ENCODE peak calls at places on chromosomes 12 and 14, in ten cellular contexts. M is GM23338, H is adrenal gland, G is brain microvascular endothelial cell, T is OCI-LY7, X is tibial artery, I is stomach, V is thyroid gland, D is fibroblast of the aortic adventitia, O is BE2C. Y is an unnamed sample.

GRCh38 chr12:3951380-3952135 is 78.4 kb upstream of the PARP11 start:
- DNase-seq in T (no peak), M (peak), I (no peak), H (no peak), V (no peak), G (no peak), O (no peak), D (no peak), X (no peak), Y (no peak)

GRCh38 chr14:104228716-104229620 is 90.6 kb downstream of the KIF26A start:
- DNase-seq in V (no peak), T (no peak), X (no peak), G (no peak), O (no peak), D (no peak), I (no peak), H (no peak), M (no peak), Y (no peak)

GRCh38 chr12:66117242-66117641 is 13.3 kb downstream of the LLPH start:
- DNase-seq in O (no peak), I (no peak), D (no peak), M (no peak), H (no peak), X (no peak), T (no peak), V (no peak), G (no peak), Y (no peak)

GRCh38 chr12:26345471-26346003 is 150.2 kb downstream of the SSPN start:
- DNase-seq in T (no peak), V (no peak), I (no peak), X (no peak), D (no peak), G (no peak), M (no peak), O (no peak), H (no peak), Y (no peak)

GRCh38 chr12:89346741-89347324 is 5.5 kb downstream of the DUSP6 start:
- DNase-seq in G (peak), D (peak), I (no peak), X (peak), O (no peak), H (peak), M (peak), V (no peak), T (no peak), Y (no peak)

GRCh38 chr14:77041837-77042557 is 13.5 kb upstream of the IRF2BPL start:
- DNase-seq in M (no peak), I (peak), T (no peak), G (peak), X (peak), D (peak), H (peak), V (peak), O (no peak), Y (no peak)

GRCh38 chr12:130944878-130945277 is 8.8 kb upstream of the ADGRD1 start:
- DNase-seq in H (no peak), I (no peak), O (no peak), M (no peak), D (no peak), G (no peak), T (no peak), X (no peak), V (no peak), Y (no peak)

GRCh38 chr14:94059998-94060397 is 21.0 kb downstream of the DDX24 start:
- DNase-seq in H (no peak), I (no peak), O (no peak), T (no peak), D (no peak), G (no peak), M (no peak), X (no peak), V (no peak), Y (no peak)

GRCh38 chr12:8032242-8033152 is at the start of gene FOXJ2:
- DNase-seq in T (peak), H (peak), I (peak), G (peak), O (peak), D (peak), M (peak), V (peak), X (peak), Y (no peak)

GRCh38 chr12:74370608-74371216 is 166.9 kb upstream of the ATXN7L3B start:
- DNase-seq in I (no peak), X (no peak), M (no peak), H (no peak), T (no peak), G (no peak), O (no peak), D (no peak), V (no peak), Y (no peak)

GRCh38 chr14:60332869-60333268 is 83.8 kb downstream of the PPM1A start:
- DNase-seq in X (no peak), D (no peak), M (no peak), V (no peak), I (no peak), G (no peak), T (no peak), H (no peak), O (no peak), Y (no peak)

GRCh38 chr14:79117561-79117960 is 947.4 kb downstream of the NRXN3 start:
- DNase-seq in M (no peak), X (no peak), O (no peak), G (no peak), D (no peak), H (no peak), I (no peak), V (no peak), T (no peak), Y (no peak)

GRCh38 chr14:23115492-23115850 is 3.6 kb downstream of the CEBPE start:
- DNase-seq in V (no peak), X (no peak), H (no peak), T (no peak), M (no peak), D (no peak), O (no peak), I (no peak), G (no peak), Y (no peak)

GRCh38 chr14:101855958-101856357 is 94.4 kb downstream of the PPP2R5C start:
- DNase-seq in V (no peak), I (no peak), M (no peak), T (no peak), X (no peak), O (no peak), G (no peak), D (no peak), H (no peak), Y (no peak)

GRCh38 chr14:33767721-33768457 is 183.0 kb downstream of the EGLN3 start:
- DNase-seq in G (peak), D (peak), T (no peak), I (no peak), M (no peak), X (no peak), O (no peak), V (no peak), H (no peak), Y (no peak)

GRCh38 chr14:74804219-74804825 is 41.2 kb downstream of the YLPM1 start:
- DNase-seq in I (no peak), G (peak), X (no peak), O (peak), T (peak), D (peak), V (peak), H (peak), M (peak), Y (no peak)

GRCh38 chr14:52950410-52950897 is 396 bp downstream of the FERMT2 start:
- DNase-seq in T (no peak), M (peak), H (peak), D (no peak), G (peak), I (peak), X (peak), O (peak), V (peak), Y (no peak)

GRCh38 chr12:613996-614726 is 49.1 kb downstream of the NINJ2 start:
- DNase-seq in H (no peak), G (no peak), D (peak), I (peak), X (no peak), O (peak), T (peak), V (no peak), M (peak), Y (no peak)

GRCh38 chr14:34665785-34666425 is 36.0 kb upstream of the SNX6 start:
- DNase-seq in I (no peak), O (no peak), G (peak), X (peak), D (peak), V (peak), H (peak), T (peak), M (no peak), Y (no peak)

GRCh38 chr12:124486346-124486963 is 81.0 kb downstream of the NCOR2 start:
- DNase-seq in G (no peak), V (no peak), M (no peak), T (no peak), H (no peak), D (no peak), O (no peak), I (no peak), X (no peak), Y (no peak)

GRCh38 chr14:54564799-54565235 is 2.1 kb upstream of the SAMD4A start:
- DNase-seq in V (peak), X (peak), G (peak), T (no peak), I (no peak), O (no peak), M (no peak), H (peak), D (peak), Y (no peak)

GRCh38 chr14:73802431-73803188 is 49.0 kb upstream of the PTGR2 start:
- DNase-seq in G (no peak), I (no peak), H (no peak), T (no peak), O (peak), X (no peak), D (no peak), M (peak), V (no peak), Y (no peak)

GRCh38 chr14:34099630-34100029 is 148.8 kb upstream of the EGLN3 start:
- DNase-seq in M (no peak), H (no peak), O (no peak), T (no peak), X (no peak), V (no peak), G (no peak), D (no peak), I (no peak), Y (no peak)

GRCh38 chr14:91146661-91147060 is 32.8 kb downstream of the DGLUCY start:
- DNase-seq in I (no peak), D (no peak), O (no peak), V (no peak), X (no peak), M (no peak), T (no peak), H (no peak), G (no peak), Y (no peak)

GRCh38 chr14:63678538-63678937 is 36.9 kb upstream of the WDR89 start:
- DNase-seq in T (no peak), D (no peak), O (no peak), I (no peak), H (no peak), G (no peak), X (no peak), V (no peak), M (no peak), Y (no peak)

GRCh38 chr12:7650091-7650490 is 15.6 kb downstream of the APOBEC1 start:
- DNase-seq in M (no peak), V (no peak), T (no peak), H (no peak), X (no peak), O (no peak), G (no peak), D (no peak), I (no peak), Y (no peak)

GRCh38 chr12:124684496-124684895 is 117.1 kb upstream of the NCOR2 start:
- DNase-seq in H (peak), T (no peak), I (no peak), G (no peak), M (no peak), X (peak), V (peak), O (peak), D (no peak), Y (no peak)

GRCh38 chr12:93785262-93786010 is 108.3 kb downstream of the CRADD start:
- DNase-seq in M (peak), X (peak), V (peak), O (peak), G (peak), T (no peak), I (no peak), D (peak), H (peak), Y (peak)

GRCh38 chr12:113500662-113501435 is 29.2 kb upstream of the LHX5 start:
- DNase-seq in H (no peak), O (no peak), I (no peak), G (no peak), V (no peak), T (peak), D (no peak), X (no peak), M (peak), Y (no peak)

GRCh38 chr12:61220337-61220736 is 1039.9 kb upstream of the USP15 start:
- DNase-seq in H (no peak), V (no peak), D (no peak), O (no peak), G (peak), M (no peak), X (no peak), I (no peak), T (no peak), Y (no peak)

GRCh38 chr12:14554281-14555008 is 13.2 kb downstream of the PLBD1 start:
- DNase-seq in D (peak), V (peak), G (peak), M (no peak), I (peak), O (peak), X (peak), H (peak), T (no peak), Y (peak)

GRCh38 chr14:74980746-74981661 is 21.7 kb upstream of the EIF2B2 start:
- DNase-seq in T (no peak), H (no peak), I (no peak), M (peak), D (peak), X (peak), V (no peak), G (peak), O (no peak), Y (no peak)

DNA sequence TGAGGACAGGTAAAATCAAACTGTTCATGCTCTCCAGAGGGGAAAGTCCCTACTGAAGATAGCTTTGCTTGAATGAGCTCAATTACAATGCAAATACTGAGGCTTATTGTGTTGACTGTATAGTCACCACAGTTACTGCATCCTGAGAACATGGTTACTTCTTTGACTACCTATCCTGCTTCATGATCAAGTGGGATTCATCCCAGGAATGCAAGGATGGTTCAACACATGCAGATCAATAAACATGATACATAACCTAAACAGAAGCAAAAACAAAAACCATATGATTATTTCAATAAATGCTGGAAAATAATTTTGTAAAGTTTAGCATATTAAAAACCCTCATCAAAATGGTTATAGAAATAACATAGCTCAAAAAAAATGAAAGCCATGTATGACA is 32.9 kb upstream of the P2RX7 start:
- DNase-seq in H (no peak), I (no peak), V (no peak), G (no peak), O (no peak), X (no peak), D (no peak), M (no peak), T (no peak), Y (no peak)
- TF ChIP-seq CTCF in H (no peak), I (no peak), V (no peak), G (no peak), O (no peak), X (no peak), D (no peak), M (no peak), T (no peak), Y (no peak)

GRCh38 chr12:20319374-20319773 is 49.0 kb upstream of the PDE3A start:
- DNase-seq in X (no peak), V (no peak), T (no peak), M (no peak), I (no peak), O (no peak), G (peak), H (no peak), D (no peak), Y (no peak)

GRCh38 chr12:20309504-20310148 is 58.7 kb upstream of the PDE3A start:
- DNase-seq in D (peak), O (no peak), T (no peak), V (no peak), M (no peak), H (no peak), G (no peak), X (no peak), I (no peak), Y (no peak)

GRCh38 chr12:20317554-20317953 is 50.8 kb upstream of the PDE3A start:
- DNase-seq in M (no peak), G (no peak), X (no peak), I (no peak), H (no peak), O (no peak), V (no peak), T (no peak), D (no peak), Y (no peak)

GRCh38 chr12:20314325-20314724 is 54.0 kb upstream of the PDE3A start:
- DNase-seq in V (no peak), D (peak), H (no peak), T (no peak), I (no peak), G (peak), X (no peak), M (peak), O (no peak), Y (no peak)
- H3K4me3 ChIP-seq in V (no peak), D (no peak), H (no peak), T (no peak), I (no peak), G (no peak), X (no peak), M (no peak), O (no peak), Y (no peak)

GRCh38 chr12:121789800-121790748 is 3.4 kb downstream of the RHOF start:
- DNase-seq in I (peak), X (peak), D (no peak), O (peak), T (peak), G (no peak), V (peak), H (peak), M (peak), Y (no peak)

GRCh38 chr12:121791671-121792496 is 1.6 kb downstream of the RHOF start:
- DNase-seq in M (no peak), I (peak), D (no peak), T (no peak), H (peak), G (no peak), V (peak), O (peak), X (no peak), Y (no peak)

GRCh38 chr12:121787063-121787774 is 6.3 kb downstream of the RHOF start:
- DNase-seq in X (no peak), H (peak), D (no peak), O (no peak), M (no peak), V (peak), T (no peak), G (no peak), I (peak), Y (no peak)

GRCh38 chr12:121788176-121788818 is 5.2 kb downstream of the RHOF start:
- DNase-seq in O (no peak), G (no peak), M (no peak), V (no peak), T (no peak), X (no peak), D (no peak), H (no peak), I (no peak), Y (no peak)

DNA sequence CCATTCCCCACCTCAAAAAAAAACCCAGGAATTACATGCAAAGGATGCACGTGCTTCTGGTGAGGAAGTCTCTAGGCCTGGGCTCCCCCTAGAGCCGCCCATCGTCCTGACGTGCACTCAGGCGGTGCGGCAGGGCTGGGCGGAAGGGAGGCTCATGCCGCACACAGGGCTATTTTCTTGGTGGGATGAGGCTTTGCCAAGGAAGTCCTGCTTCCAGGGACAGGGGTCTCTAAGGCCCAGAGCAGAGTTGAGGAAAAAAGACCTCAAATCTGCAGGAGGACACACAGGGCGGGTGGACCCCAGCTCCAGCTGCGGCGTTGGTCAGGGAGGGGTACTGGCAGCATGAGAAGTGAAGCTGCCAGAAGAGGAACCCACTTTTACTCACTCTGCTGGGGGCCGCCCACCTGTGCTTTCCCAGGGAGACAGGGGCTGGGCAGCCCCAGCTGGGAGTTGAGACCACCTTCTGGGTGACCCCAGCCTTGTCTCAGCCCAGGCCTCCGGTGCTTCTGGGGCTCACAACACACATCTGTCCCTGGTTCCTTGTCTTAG is 4.2 kb downstream of the RHOF start:
- DNase-seq in G (no peak), H (no peak), D (no peak), M (no peak), I (no peak), X (no peak), V (no peak), O (peak), T (peak), Y (no peak)
- TF ChIP-seq CTCF in G (no peak), H (peak), D (no peak), M (no peak), I (no peak), X (no peak), V (no peak), O (no peak), T (peak), Y (no peak)

GRCh38 chr12:116046039-116046438 is 231.5 kb downstream of the MED13L start:
- DNase-seq in V (no peak), D (no peak), G (no peak), T (no peak), X (no peak), H (no peak), O (no peak), I (no peak), M (no peak), Y (no peak)

GRCh38 chr12:116040412-116040811 is 237.1 kb downstream of the MED13L start:
- DNase-seq in T (no peak), H (no peak), V (no peak), X (no peak), D (peak), I (no peak), O (no peak), M (no peak), G (no peak), Y (no peak)

GRCh38 chr12:116045158-116045557 is 232.3 kb downstream of the MED13L start:
- DNase-seq in V (no peak), H (no peak), I (no peak), O (no peak), M (peak), X (no peak), G (no peak), T (no peak), D (no peak), Y (no peak)

GRCh38 chr12:116044181-116044580 is 233.3 kb downstream of the MED13L start:
- DNase-seq in M (no peak), G (peak), H (no peak), V (no peak), D (peak), T (no peak), X (no peak), I (no peak), O (no peak), Y (no peak)

GRCh38 chr12:116043673-116044072 is 233.8 kb downstream of the MED13L start:
- DNase-seq in V (no peak), O (peak), G (no peak), X (no peak), M (no peak), H (no peak), T (no peak), D (no peak), I (no peak), Y (no peak)
- H3K4me3 ChIP-seq in V (no peak), O (no peak), G (no peak), X (no peak), M (no peak), H (no peak), T (no peak), D (no peak), I (no peak), Y (no peak)

GRCh38 chr12:22851532-22851931 is 226.6 kb downstream of the ETNK1 start:
- DNase-seq in T (no peak), O (no peak), I (no peak), G (no peak), M (no peak), D (no peak), V (no peak), X (no peak), H (no peak), Y (no peak)
- TF ChIP-seq CTCF in T (no peak), O (no peak), I (no peak), G (no peak), M (no peak), D (no peak), V (no peak), X (no peak), H (no peak), Y (no peak)